ENCODE peak calls at places on chromosomes 11 and 22, in four cellular contexts. S, L, G and P are unnamed samples. For H3K79me2, the result is how much of the 10 kb centered on the place peaks cover.

GRCh38 chr22:27139935-27140493 is 482.6 kb downstream of the MIAT start:
- DNase-seq in L (peak), G (peak), S (peak), P (no peak)

GRCh38 chr11:65043881-65044501 is 3.0 kb downstream of the SAC3D1 start:
- DNase-seq in G (peak), S (peak), L (no peak), P (no peak)

GRCh38 chr11:112292785-112293407 is 32.2 kb upstream of the PLET1 start:
- DNase-seq in G (peak), L (peak), S (peak), P (no peak)

GRCh38 chr11:59102259-59102765 is 4.7 kb upstream of the FAM111B start:
- DNase-seq in L (peak), G (peak), S (peak), P (peak)

GRCh38 chr11:72321381-72321996 is 77.5 kb upstream of the PHOX2A start:
- DNase-seq in L (peak), S (peak), G (peak), P (no peak)

GRCh38 chr11:34339149-34340064 is 18.4 kb downstream of the ABTB2 start:
- DNase-seq in S (no peak), L (no peak), G (peak), P (no peak)

GRCh38 chr11:67732045-67732787 is 57.8 kb upstream of the ALDH3B2 start:
- DNase-seq in L (no peak), S (no peak), G (no peak), P (no peak)

GRCh38 chr11:7874061-7874460 is 57.0 kb downstream of the OR10A6 start:
- DNase-seq in L (no peak), S (peak), G (no peak), P (no peak)

DNA sequence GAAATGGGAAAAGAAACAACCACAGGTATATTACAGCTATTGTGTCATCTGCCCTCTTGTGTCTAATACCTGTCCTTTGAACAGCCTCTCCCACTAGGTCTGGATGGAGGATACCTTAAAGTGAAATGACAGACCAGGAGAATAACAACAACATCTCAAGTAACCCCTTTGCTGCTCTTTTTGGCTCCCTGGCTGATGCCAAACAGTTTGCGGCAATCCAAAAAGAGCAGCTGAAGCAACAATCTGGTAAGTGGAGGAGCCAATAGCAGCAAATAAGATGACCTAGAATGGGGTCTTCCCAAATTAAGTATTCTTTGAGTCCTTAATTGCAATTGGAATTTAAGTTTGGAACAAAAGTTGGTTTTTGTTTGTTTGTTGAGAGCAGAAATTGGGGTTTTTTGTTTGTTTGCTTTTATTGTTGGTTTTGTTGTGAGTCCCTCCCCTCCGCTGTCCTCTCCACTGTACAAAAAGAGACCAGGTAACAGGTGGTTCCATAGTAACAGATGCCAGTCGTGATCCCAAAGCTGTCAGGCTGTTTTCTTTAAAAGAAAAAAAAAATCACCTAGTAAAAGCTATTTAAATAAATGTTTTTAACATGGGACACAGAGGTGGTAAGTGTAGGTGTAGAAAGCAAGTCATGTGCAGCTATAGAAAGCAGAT is 5.7 kb downstream of the UBE4A start:
- DNase-seq in G (no peak), S (no peak), L (no peak), P (no peak)
- H3K79me2 ChIP-seq in G (under half), S (under half), L (under half), P (half or more)

GRCh38 chr22:17665884-17666283 is 27.3 kb downstream of the BCL2L13 start:
- DNase-seq in L (no peak), G (no peak), S (no peak), P (no peak)

GRCh38 chr22:17665248-17665647 is 26.7 kb downstream of the BCL2L13 start:
- DNase-seq in S (no peak), G (no peak), L (no peak), P (no peak)

DNA sequence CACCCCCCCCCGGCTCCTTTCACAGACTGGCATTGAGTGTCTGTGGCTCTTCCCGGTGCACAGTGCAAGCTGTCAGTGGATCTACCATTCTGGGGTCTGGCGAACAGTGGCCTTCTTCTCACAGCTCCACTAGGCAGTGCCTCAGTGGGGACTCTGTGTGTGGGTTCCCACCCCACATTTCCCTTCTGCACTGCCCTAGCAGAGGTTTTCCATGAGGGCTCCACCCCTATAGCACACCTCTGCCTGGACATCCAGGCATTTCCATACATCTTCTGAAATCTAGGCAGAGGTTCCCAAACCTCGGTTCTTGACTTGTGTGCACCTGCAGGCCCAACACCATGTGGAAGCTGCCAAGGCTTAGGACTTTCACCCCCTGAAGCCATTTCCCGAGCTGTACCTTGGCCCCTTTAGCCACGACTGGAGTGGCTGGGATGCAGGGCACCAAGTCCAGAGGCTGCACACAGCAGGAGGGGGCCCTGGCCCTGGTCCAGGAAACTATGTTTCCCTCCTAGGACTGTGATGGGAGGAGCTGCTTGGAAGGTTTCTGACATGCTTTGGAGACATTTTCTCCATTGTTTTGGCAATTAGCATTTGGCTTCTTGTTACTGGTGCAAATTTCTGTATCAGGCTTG is 26.0 kb downstream of the BCL2L13 start:
- DNase-seq in S (no peak), L (no peak), G (no peak), P (no peak)
- H3K79me2 ChIP-seq in S (under half), L (under half), G (under half), P (under half)

GRCh38 chr22:50363411-50364194 is 20.5 kb downstream of the PPP6R2 start:
- DNase-seq in G (no peak), S (no peak), L (no peak), P (no peak)
- H3K79me2 ChIP-seq in G (half or more), S (half or more), L (half or more), P (half or more)

DNA sequence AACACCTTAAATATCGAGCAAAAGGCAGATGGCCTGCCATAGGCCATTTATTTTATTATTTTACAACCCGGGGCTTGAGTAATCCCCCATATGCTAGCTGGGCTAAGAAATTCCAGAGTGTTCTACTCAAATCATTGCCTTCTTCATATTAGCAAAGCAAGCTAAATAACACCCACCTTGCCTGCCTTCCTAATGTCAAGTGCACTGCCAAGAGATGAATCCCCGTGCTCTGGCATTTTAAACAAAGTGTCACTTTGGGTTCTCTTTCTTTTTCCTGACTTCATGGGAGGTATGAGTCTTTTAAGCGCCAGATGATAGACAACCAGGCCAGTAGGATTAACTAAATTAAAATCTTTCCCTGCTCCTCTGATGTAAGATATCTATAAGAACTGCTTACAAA is 4.5 kb downstream of the MPPED2 start:
- DNase-seq in L (no peak), S (no peak), G (no peak), P (no peak)
- H3K79me2 ChIP-seq in L (under half), S (under half), G (under half), P (under half)

GRCh38 chr11:102148059-102148458 is 37.8 kb downstream of the YAP1 start:
- DNase-seq in G (no peak), S (no peak), L (no peak), P (no peak)

GRCh38 chr11:102147031-102147430 is 36.8 kb downstream of the YAP1 start:
- DNase-seq in L (no peak), S (no peak), G (no peak), P (no peak)

GRCh38 chr11:102144357-102145342 is 34.4 kb downstream of the YAP1 start:
- DNase-seq in S (no peak), L (peak), G (peak), P (no peak)

GRCh38 chr11:102143867-102144266 is 33.6 kb downstream of the YAP1 start:
- DNase-seq in S (no peak), G (no peak), L (no peak), P (no peak)

DNA sequence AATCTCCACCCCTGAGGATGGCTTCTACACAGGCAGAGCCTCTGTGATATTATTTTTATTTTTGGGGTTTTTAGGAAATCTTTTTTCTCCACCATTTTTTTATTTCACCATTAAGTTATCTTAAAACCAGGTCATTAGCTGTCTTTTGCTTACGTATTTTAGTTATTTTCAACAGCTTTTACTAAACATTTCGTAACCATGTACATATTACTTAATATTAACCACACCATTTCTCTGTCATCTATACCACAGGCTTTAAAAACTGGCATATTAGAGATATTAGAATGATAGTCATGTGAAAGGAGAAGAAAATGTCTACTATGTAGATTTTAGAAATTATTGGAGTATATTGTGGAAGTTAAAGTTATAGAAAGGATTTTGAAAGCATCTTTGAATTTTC is 37.4 kb downstream of the YAP1 start:
- DNase-seq in G (no peak), S (no peak), L (no peak), P (no peak)
- H3K79me2 ChIP-seq in G (half or more), S (half or more), L (under half), P (under half)

GRCh38 chr11:88171982-88172381 is 3.3 kb downstream of the RAB38 start:
- DNase-seq in L (no peak), G (no peak), S (no peak), P (no peak)

GRCh38 chr11:88170680-88171079 is 4.6 kb downstream of the RAB38 start:
- DNase-seq in G (no peak), L (no peak), S (no peak), P (no peak)

GRCh38 chr11:88169481-88169880 is 5.8 kb downstream of the RAB38 start:
- DNase-seq in S (peak), L (no peak), G (no peak), P (no peak)

GRCh38 chr11:88167853-88168252 is 7.4 kb downstream of the RAB38 start:
- DNase-seq in G (peak), S (peak), L (no peak), P (no peak)

GRCh38 chr11:88169881-88170280 is 5.4 kb downstream of the RAB38 start:
- DNase-seq in L (no peak), S (peak), G (no peak), P (no peak)
- H3K79me2 ChIP-seq in L (under half), S (half or more), G (under half), P (under half)

DNA sequence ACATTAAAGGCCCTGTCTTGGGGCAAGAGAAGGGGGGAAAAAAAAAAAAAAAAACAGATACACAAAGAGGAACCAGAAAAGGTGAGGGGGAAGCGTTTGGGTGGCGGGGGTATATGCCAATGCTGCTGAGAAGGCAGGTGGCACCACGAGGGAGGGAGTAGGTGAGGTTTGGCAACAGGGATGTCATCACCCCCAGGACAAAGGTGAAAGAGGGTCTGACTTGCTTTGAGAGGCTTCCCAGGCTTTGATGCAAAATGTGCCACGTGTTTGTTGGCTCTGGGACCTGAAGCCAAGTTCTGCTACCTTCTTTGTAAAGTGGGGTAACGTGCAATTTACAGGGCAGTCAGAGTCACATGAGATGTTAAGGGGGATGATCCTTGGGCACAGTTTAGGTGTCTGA is 4.1 kb downstream of the YPEL1 start:
- DNase-seq in G (no peak), S (no peak), L (no peak), P (no peak)
- H3K79me2 ChIP-seq in G (under half), S (under half), L (under half), P (under half)